ENCODE peak calls at places on chromosomes 6 and 20, in five cellular contexts. L, F, Y, X and C are unnamed samples.

GRCh38 chr6:42279144-42279781 is 61.6 kb upstream of the MRPS10 start:
- DNase-seq in L (no peak), F (no peak), Y (no peak), X (peak; percentile 85), C (peak; percentile 56)

GRCh38 chr20:56417911-56418310 is 5.9 kb downstream of the CASS4 start:
- DNase-seq in L (no peak), F (no peak), Y (no peak), X (no peak), C (no peak)

GRCh38 chr6:163231356-163232014 is 183.0 kb upstream of the QKI start:
- DNase-seq in L (no peak), F (no peak), Y (no peak), X (peak; percentile 69), C (no peak)

GRCh38 chr20:57399587-57400261 is 8.5 kb downstream of the RBM38 start:
- DNase-seq in L (peak; percentile 51), F (no peak), Y (peak; percentile 68), X (peak; percentile 87), C (no peak)

GRCh38 chr6:54805077-54805476 is 41.5 kb upstream of the FAM83B start:
- DNase-seq in L (no peak), F (no peak), Y (no peak), X (no peak), C (no peak)

GRCh38 chr6:36386495-36387439 is 702 bp downstream of the ETV7 start:
- DNase-seq in L (peak; percentile 31), F (peak; percentile 61), Y (no peak), X (no peak), C (peak; percentile 80)

GRCh38 chr6:142350309-142350708 is 48.5 kb downstream of the ADGRG6 start:
- DNase-seq in L (no peak), F (no peak), Y (no peak), X (no peak), C (no peak)

GRCh38 chr6:122005661-122006060 is 393.8 kb upstream of the HSF2 start:
- DNase-seq in L (no peak), F (no peak), Y (no peak), X (no peak), C (no peak)

GRCh38 chr6:74953708-74954107 is 252.1 kb downstream of the COL12A1 start:
- DNase-seq in L (no peak), F (no peak), Y (no peak), X (no peak), C (no peak)

GRCh38 chr20:48750941-48751620 is 76.7 kb downstream of the PREX1 start:
- DNase-seq in L (peak; percentile 73), F (peak; percentile 95), Y (no peak), X (peak; percentile 92), C (no peak)

GRCh38 chr6:111361648-111362047 is 121.4 kb downstream of the REV3L start:
- DNase-seq in L (peak; percentile 38), F (peak; percentile 70), Y (no peak), X (no peak), C (no peak)

GRCh38 chr20:33127422-33128097 is 40.4 kb upstream of the BPIFA2 start:
- DNase-seq in L (no peak), F (peak; percentile 12), Y (no peak), X (no peak), C (no peak)

GRCh38 chr6:77561768-77562314 is 91.0 kb upstream of the MEI4 start:
- DNase-seq in L (no peak), F (no peak), Y (no peak), X (no peak), C (no peak)

GRCh38 chr6:26205625-26206574 is 118.7 kb downstream of the HFE start:
- DNase-seq in L (no peak), F (no peak), Y (no peak), X (no peak), C (no peak)

GRCh38 chr6:15872252-15873103 is 209.7 kb upstream of the DTNBP1 start:
- DNase-seq in L (no peak), F (no peak), Y (no peak), X (no peak), C (no peak)

GRCh38 chr6:28944412-28945006 is 20.7 kb upstream of the TRIM27 start:
- DNase-seq in L (peak; percentile 50), F (peak; percentile 79), Y (no peak), X (no peak), C (no peak)

GRCh38 chr6:131917763-131918649 is 33.2 kb downstream of the CCN2 start:
- DNase-seq in L (no peak), F (no peak), Y (no peak), X (no peak), C (no peak)

DNA sequence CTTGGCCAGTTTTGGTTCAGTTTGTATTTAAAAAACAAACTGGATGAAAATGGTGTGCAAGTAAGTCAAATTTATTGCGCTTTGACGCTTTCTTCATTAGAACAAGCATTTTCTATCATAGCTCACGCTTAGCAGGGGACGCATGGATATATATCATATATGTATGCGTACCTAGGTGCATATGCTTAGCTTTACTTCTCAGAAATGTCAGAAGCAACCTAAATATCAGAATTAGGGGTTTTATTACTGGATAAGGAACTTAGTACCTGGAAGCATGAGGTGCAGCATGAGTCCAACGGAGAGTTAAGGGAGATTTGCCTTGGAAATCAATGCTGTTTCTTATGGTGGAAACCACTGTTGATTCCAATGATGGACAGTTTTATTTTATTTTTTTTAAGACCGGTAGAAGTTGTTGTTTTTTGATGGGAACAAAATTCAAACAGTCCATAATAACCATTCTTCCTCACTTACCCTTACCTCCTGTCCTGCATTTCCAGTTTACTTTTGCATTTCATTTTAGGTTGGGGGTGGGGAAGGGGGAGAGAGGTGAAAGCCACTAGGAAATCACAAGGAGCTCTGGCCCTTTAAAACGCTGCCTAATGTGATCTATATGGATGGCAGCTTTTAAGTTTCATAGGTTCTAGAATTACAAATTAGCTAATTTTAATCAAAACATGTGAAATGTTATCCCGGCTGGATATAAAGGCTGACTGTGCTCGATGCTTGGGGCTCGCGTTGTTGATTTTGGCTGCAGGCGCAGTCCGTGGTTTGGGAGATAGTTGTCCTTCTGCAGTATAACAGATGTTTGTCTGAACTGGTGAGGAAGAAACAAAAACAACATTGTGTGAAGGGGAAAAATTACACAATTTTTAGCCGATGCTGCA is 2.1 kb downstream of the SOBP start:
- DNase-seq in L (peak; percentile 59), F (no peak), Y (no peak), X (no peak), C (no peak)
- H3K4me3 ChIP-seq in L (peak overlapping the region; percentile 71), F (peak overlapping the region; percentile 86), Y (peak overlapping the region; percentile 60), X (peak overlapping the region; percentile 70), C (peak overlapping the region; percentile 88)

GRCh38 chr20:4060856-4061440 is 45.6 kb upstream of the RNF24 start:
- DNase-seq in L (no peak), F (no peak), Y (no peak), X (no peak), C (peak; percentile 50)
- H3K27ac ChIP-seq in L (peak overlapping the region; percentile 57), F (no peak overlapping the region), Y (no peak overlapping the region), X (peak overlapping the region; percentile 75), C (no peak overlapping the region)

GRCh38 chr6:72619883-72620696 is 1.8 kb upstream of the KCNQ5 start:
- DNase-seq in L (no peak), F (peak; percentile 66), Y (no peak), X (peak; percentile 89), C (peak; percentile 73)

GRCh38 chr6:72621243-72622093 is at the start of gene KCNQ5:
- DNase-seq in L (no peak), F (peak; percentile 49), Y (no peak), X (peak; percentile 85), C (peak; percentile 75)

GRCh38 chr6:72623808-72624207 is 1.9 kb downstream of the KCNQ5 start:
- DNase-seq in L (no peak), F (no peak), Y (no peak), X (no peak), C (no peak)

GRCh38 chr6:72620866-72621242 is 1.0 kb upstream of the KCNQ5 start:
- DNase-seq in L (no peak), F (peak; percentile 3), Y (no peak), X (peak; percentile 80), C (peak; percentile 75)

GRCh38 chr6:72622094-72622540 is 253 bp downstream of the KCNQ5 start:
- DNase-seq in L (no peak), F (peak; percentile 76), Y (no peak), X (peak; percentile 92), C (peak; percentile 73)
- H3K4me3 ChIP-seq in L (peak overlapping the region; percentile 35), F (peak overlapping the region; percentile 64), Y (peak overlapping the region; percentile 14), X (peak overlapping the region; percentile 59), C (peak overlapping the region; percentile 89)

DNA sequence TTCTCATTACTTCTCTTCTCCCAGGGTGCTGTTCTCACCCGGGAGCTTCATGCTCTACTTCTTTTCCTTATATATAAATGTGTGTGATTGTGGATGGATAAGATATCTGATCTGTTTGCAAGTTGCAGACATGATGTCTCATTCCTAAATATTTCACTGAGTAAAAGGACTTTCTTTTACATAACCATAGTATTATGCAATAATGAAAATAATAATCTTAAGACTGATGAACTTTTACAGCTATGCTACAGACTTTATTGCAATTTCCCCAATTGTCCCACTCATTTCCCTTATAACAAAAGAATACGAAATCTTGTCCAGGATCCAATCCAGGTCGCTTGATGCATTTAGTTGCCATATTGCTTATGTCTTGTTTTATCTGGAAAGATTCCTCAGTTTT is 284.5 kb upstream of the JAG1 start:
- DNase-seq in L (no peak), F (no peak), Y (no peak), X (no peak), C (no peak)
- H3K27ac ChIP-seq in L (no peak overlapping the region), F (no peak overlapping the region), Y (no peak overlapping the region), X (no peak overlapping the region), C (no peak overlapping the region)